ENCODE peak calls at places on chromosome 1, in five cellular contexts. I, B, F, D and V are unnamed samples.

GRCh38 chr1:78647238-78647637 is 2.4 kb upstream of the IFI44 start:
- DNase-seq in D (no peak), B (no peak), F (no peak), I (no peak), V (no peak)

GRCh38 chr1:30933874-30934252 is 25.3 kb upstream of the SDC3 start:
- DNase-seq in D (no peak), F (no peak), B (no peak), I (no peak), V (no peak)

GRCh38 chr1:6832789-6833188 is 47.5 kb downstream of the CAMTA1 start:
- DNase-seq in B (no peak), I (no peak), D (no peak), F (no peak), V (no peak)

GRCh38 chr1:219847215-219847855 is 81.0 kb downstream of the SLC30A10 start:
- DNase-seq in I (no peak), B (no peak), D (no peak), F (no peak), V (no peak)

GRCh38 chr1:162349635-162350330 is 26.9 kb downstream of the SPATA46 start:
- DNase-seq in I (no peak), D (no peak), B (no peak), F (no peak), V (no peak)

GRCh38 chr1:169886422-169886821 is 7.3 kb downstream of the SCYL3 start:
- DNase-seq in F (no peak), I (no peak), B (no peak), D (no peak), V (no peak)

GRCh38 chr1:156657971-156658319 is 16.0 kb downstream of the BCAN start:
- DNase-seq in B (no peak), D (no peak), F (no peak), I (peak), V (no peak)

GRCh38 chr1:50705041-50705440 is 255.0 kb downstream of the FAF1 start:
- DNase-seq in B (no peak), F (no peak), D (no peak), I (no peak), V (no peak)

GRCh38 chr1:94759188-94759587 is 61.0 kb upstream of the SLC44A3 start:
- DNase-seq in B (no peak), F (no peak), D (no peak), I (no peak), V (no peak)

GRCh38 chr1:22709891-22710687 is 550 bp upstream of the EPHB2 start:
- DNase-seq in B (peak), D (no peak), I (peak), F (peak), V (no peak)

GRCh38 chr1:100882622-100883186 is 11.9 kb downstream of the EXTL2 start:
- DNase-seq in F (no peak), D (no peak), I (no peak), B (no peak), V (no peak)

GRCh38 chr1:100881687-100882086 is 13.0 kb downstream of the EXTL2 start:
- DNase-seq in B (no peak), I (peak), F (no peak), D (no peak), V (no peak)

GRCh38 chr1:100879422-100879821 is 15.2 kb downstream of the EXTL2 start:
- DNase-seq in I (no peak), D (no peak), F (no peak), B (no peak), V (no peak)

DNA sequence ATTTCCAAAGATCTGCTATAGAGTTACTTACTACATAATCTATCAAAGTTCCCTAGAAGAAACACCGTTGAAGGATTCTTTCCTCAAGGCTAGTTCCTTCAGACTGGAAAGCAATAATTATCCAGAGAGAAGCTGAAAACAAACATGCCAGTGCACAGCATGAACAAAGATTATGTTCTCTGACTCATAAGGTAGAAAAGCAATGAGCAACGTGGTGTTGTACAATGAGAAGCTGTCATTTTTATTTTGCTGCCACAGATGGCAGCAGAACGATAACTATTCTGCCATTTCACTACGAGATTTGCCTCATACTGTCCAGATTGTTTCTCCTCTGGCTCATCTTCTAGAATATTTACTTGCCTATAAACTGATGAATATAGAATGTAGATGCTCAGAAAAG is 10.7 kb downstream of the EXTL2 start:
- DNase-seq in B (no peak), I (no peak), D (no peak), F (no peak), V (no peak)
- TF ChIP-seq CTCF in B (no peak), I (no peak), D (no peak), F (no peak), V (no peak)

DNA sequence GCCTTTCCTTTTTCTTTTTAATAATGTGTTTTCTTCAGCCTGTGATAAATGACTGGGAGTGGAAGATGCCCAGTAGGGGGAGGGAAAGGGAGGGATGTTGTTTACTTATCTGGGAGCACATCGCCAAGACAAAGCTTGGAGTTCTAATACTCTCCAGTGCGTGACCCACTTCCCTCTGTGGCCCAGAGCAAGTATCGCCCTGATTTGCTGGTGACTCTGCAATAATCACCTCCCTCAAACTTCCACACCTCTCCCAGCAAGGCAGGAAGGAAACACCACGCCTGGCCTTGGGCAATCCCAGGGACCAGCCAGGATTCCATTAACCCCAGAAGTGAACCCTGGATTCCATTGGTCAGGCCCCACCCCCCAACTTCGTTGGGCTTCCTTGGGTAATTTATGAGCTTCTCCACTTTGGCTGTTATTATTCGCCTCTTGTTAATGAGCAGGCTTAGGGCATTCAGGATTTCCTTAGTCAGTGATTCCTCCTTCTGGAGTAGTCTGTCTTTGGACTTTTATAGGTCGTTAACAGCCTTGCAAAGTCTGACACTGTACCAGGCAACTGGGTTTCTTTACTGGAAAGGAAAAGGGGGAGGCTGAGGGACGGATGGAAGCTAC is 24.3 kb upstream of the GRHL3 start:
- DNase-seq in F (peak), B (no peak), D (no peak), I (peak), V (no peak)
- TF ChIP-seq CTCF in F (no peak), B (no peak), D (no peak), I (peak), V (no peak)

DNA sequence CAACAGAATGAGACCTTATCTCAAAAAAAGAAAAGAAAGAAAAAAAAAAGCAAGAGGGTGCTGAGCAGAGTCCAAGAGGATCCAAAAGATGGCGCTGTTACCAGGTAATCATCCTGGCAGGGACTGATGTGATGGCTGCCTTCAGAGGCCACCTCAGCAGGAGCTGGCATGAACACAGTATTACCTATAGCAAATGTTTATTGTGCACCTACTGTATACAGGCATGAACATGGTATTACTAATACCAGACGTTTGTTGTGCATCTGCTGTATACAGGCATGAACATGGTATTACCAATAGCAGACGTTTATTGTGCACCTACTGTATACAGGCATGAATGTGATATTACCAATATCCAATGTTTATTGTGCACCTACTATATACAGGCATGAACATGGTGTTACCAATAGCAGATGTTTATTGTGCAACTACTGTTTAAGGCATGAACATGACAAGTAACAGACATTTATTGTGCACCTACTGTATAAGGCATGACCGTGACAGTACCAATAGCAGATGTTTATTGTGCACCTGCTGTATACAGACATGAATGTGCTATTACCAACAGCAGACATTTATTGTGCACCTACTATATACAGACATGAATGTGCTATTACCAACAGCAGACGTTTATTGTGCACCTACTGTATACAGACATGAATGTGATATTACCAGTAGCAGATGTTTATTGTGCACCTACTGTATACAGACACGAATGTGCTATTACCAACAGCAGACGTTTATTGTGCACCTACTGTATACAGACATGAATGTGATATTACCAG is 115.1 kb upstream of the TMEM51 start:
- DNase-seq in B (no peak), F (no peak), I (peak), D (no peak), V (no peak)
- TF ChIP-seq CTCF in B (peak), F (no peak), I (peak), D (no peak), V (no peak)

GRCh38 chr1:235270625-235271024 is 57.4 kb downstream of the ARID4B start:
- DNase-seq in D (no peak), F (no peak), I (no peak), B (no peak), V (no peak)
- TF ChIP-seq CTCF in D (no peak), F (no peak), I (peak), B (peak), V (no peak)

DNA sequence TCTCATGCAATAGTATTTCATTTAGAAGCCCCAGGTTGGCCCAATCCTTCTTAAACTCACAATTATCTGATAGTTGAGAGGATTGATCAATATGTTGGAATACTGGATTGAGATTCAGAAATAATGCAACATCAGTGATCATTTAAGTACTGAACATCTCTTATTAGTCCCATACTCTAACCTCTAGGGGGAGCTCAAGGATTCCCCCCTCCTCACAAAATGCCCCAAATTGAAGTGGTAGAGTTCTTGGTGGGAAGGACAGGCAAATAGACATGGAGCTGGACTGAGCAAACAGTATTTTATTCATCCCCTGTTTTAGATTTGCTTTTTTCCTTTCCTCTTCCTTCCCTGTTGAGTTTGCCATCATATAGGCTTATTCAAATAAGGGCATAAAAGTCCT is 62.8 kb downstream of the NGF start:
- DNase-seq in B (no peak), D (no peak), I (no peak), F (no peak), V (no peak)
- TF ChIP-seq CTCF in B (peak), D (no peak), I (peak), F (no peak), V (peak)

GRCh38 chr1:27938488-27938887 is 3.7 kb downstream of the SMPDL3B start:
- DNase-seq in I (no peak), B (no peak), D (no peak), F (no peak), V (no peak)

GRCh38 chr1:27936370-27936769 is 1.6 kb downstream of the SMPDL3B start:
- DNase-seq in F (no peak), D (no peak), B (no peak), I (no peak), V (no peak)

GRCh38 chr1:27935721-27936120 is 921 bp downstream of the SMPDL3B start:
- DNase-seq in D (no peak), F (no peak), B (no peak), I (no peak), V (no peak)

GRCh38 chr1:27937524-27937836 is 2.7 kb downstream of the SMPDL3B start:
- DNase-seq in I (no peak), D (no peak), F (no peak), B (no peak), V (no peak)

GRCh38 chr1:27934818-27935549 is at the start of gene SMPDL3B:
- DNase-seq in I (peak), D (no peak), F (no peak), B (no peak), V (no peak)
- TF ChIP-seq CTCF in I (peak), D (no peak), F (no peak), B (peak), V (peak)